ENCODE peak calls at places on chromosomes 6 and 20, in five cellular contexts. H is lung, S is OCI-LY7, A is mesendoderm, B is PC-3. G is an unnamed sample. For H3K36me3, the result is how much of the 10 kb centered on the place peaks cover.

GRCh38 chr6:143592335-143592734 is 80.8 kb upstream of the FUCA2 start:
- DNase-seq in A (peak), B (peak), H (no peak), S (no peak), G (no peak)

GRCh38 chr20:44028868-44029847 is 114.5 kb downstream of the TOX2 start:
- DNase-seq in H (no peak), B (no peak), A (peak), S (no peak), G (peak)

GRCh38 chr6:90870561-90870960 is 283.7 kb upstream of the MAP3K7 start:
- DNase-seq in H (no peak), A (no peak), B (peak), S (no peak), G (no peak)

GRCh38 chr6:98648211-98648914 is 186.0 kb upstream of the POU3F2 start:
- DNase-seq in S (no peak), A (no peak), H (no peak), B (no peak), G (no peak)

GRCh38 chr6:79922018-79922417 is 25.3 kb downstream of the ELOVL4 start:
- DNase-seq in A (no peak), B (no peak), H (no peak), S (no peak), G (no peak)

GRCh38 chr6:156617376-156617775 is 159.8 kb upstream of the ARID1B start:
- DNase-seq in B (no peak), S (no peak), H (peak), A (no peak), G (no peak)

GRCh38 chr20:10433014-10433622 is 904 bp downstream of the MKKS start:
- DNase-seq in B (peak), A (no peak), S (no peak), H (no peak), G (no peak)

GRCh38 chr6:13152804-13153203 is 175.5 kb downstream of the TBC1D7 start:
- DNase-seq in B (no peak), S (no peak), A (no peak), H (no peak), G (no peak)

GRCh38 chr6:163192591-163192990 is 221.9 kb upstream of the QKI start:
- DNase-seq in A (no peak), H (no peak), B (no peak), S (no peak), G (no peak)

GRCh38 chr20:62576815-62577214 is 65.5 kb upstream of the SLCO4A1 start:
- DNase-seq in B (peak), H (no peak), A (peak), S (no peak), G (peak)

GRCh38 chr20:33211817-33212424 is 5.2 kb upstream of the BPIFA3 start:
- DNase-seq in H (peak), B (peak), A (peak), S (peak), G (peak)

DNA sequence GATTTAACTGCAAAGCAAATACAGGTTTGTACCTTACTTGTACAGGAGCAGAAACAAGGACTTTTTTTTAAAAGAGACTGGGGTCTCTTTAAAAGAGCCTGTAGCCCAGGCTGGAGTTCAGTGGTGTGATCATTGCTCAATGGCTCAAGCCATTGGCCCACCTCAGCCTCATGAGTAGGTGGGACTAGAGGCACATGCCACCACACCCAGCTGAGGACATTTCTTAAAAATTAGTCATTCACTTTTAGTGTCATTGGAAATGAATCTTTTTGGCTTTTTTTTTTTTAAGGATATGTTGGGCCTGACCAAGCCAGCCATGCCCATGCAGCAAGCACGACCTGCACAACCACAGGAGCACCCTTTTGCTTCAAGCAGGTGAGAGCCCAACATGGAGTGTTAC is 16.9 kb downstream of the SEC23B start:
- DNase-seq in A (no peak), H (no peak), S (no peak), B (peak), G (no peak)
- H3K36me3 ChIP-seq in A (under half), H (under half), S (half or more), B (under half), G (half or more)

GRCh38 chr6:126672654-126673053 is 332.7 kb downstream of the CENPW start:
- DNase-seq in B (no peak), A (no peak), S (no peak), H (no peak), G (no peak)
- H3K4me3 ChIP-seq in B (no peak), A (no peak), S (no peak), H (no peak), G (no peak)

GRCh38 chr6:24831771-24832718 is 33.3 kb upstream of the ARMH2 start:
- DNase-seq in H (no peak), B (no peak), S (no peak), A (no peak), G (no peak)

GRCh38 chr6:24836116-24836515 is 37.4 kb upstream of the ARMH2 start:
- DNase-seq in S (no peak), A (no peak), B (no peak), H (no peak), G (no peak)

GRCh38 chr6:24832794-24833193 is 34.1 kb upstream of the ARMH2 start:
- DNase-seq in B (no peak), S (no peak), H (no peak), A (no peak), G (no peak)

GRCh38 chr6:24829657-24830056 is 30.9 kb upstream of the ARMH2 start:
- DNase-seq in A (no peak), S (no peak), B (peak), H (no peak), G (no peak)

DNA sequence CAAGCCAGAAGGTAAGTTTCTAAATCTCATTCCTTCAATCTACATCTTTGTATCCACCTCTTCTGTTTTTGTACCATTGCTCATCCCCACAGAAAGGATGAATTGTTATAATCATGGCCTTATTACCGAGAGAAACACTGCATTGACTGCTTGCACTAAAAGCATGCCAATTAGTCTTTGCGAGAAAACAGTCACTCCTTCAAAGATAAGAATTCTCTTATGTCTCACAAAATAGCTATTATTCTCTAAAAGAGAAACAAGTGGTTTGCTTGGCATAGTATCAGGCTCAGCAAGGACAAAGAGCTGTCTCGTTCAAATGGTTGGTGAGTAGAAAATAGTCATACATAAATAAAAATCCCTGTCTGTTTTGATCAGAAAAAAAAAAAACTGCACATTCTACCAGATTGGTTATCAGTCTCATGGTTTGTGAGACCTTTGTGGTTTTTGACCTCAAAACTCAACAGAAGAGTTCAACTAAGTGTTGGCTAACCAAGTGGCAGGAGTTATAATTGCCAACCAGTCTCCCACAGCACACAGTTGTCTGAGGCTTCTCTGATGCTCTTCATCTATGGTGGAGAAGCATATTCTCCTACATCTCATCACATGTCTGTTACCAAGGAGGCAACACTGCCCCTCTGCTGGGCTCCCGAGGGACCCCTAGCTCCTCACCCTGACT is 35.1 kb upstream of the ARMH2 start:
- DNase-seq in B (no peak), S (no peak), H (no peak), A (no peak), G (no peak)
- H3K36me3 ChIP-seq in B (under half), S (under half), H (under half), A (under half), G (under half)

GRCh38 chr6:18388252-18388651 is 1.1 kb downstream of the RNF144B start:
- DNase-seq in H (no peak), B (peak), A (no peak), S (peak), G (no peak)

GRCh38 chr6:18390476-18390875 is 3.3 kb downstream of the RNF144B start:
- DNase-seq in B (no peak), H (no peak), A (no peak), S (peak), G (no peak)

GRCh38 chr6:18389479-18389878 is 2.3 kb downstream of the RNF144B start:
- DNase-seq in H (no peak), B (peak), S (no peak), A (no peak), G (no peak)

GRCh38 chr6:18387061-18387721 is at the start of gene RNF144B:
- DNase-seq in H (peak), B (peak), A (peak), S (peak), G (peak)

DNA sequence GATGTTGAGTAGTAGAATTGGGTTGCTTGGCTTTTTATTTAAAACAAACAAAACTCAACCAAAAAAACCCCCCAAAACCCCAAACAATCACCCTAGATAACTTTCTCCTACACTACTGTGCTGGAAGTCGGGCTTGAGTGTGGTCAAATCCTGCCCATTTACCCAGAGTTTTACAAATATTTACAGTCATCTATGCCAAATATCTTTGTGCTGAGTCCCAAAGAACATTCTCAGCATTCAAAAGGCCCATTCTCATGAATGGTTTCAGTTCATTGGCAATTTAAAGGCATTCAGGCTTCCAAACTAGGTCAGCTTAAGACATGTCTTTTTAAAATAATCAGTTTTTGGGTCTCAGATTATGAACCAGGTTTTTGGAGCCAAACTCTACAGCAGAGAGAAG is 1.8 kb downstream of the RNF144B start:
- DNase-seq in B (peak), H (no peak), A (peak), S (peak), G (no peak)
- H3K4me3 ChIP-seq in B (peak), H (peak), A (no peak), S (peak), G (no peak)

DNA sequence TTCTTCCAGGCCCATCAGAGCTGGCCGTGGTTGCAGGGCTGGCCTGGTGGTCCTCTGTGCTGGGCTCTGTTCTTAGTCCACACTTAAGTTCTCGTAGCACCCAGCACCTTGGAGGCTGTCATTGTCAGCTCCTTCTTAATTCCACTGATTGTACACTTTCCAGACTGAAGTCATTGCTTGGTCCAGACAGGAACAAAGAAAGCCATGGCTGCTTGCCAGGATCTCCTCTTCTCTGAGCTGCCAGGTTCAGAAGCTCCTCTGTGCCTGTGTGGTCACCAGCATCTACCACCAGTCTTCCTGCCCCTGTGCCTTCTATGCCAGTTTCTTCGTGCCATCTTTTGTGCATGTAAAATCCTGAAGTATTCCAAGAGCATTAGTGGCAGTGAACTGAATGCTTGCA is 39.5 kb upstream of the PCMTD2 start:
- DNase-seq in A (no peak), H (no peak), B (no peak), S (no peak), G (no peak)
- H3K36me3 ChIP-seq in A (under half), H (under half), B (under half), S (under half), G (under half)

GRCh38 chr6:166957087-166957804 is 896 bp upstream of the RNASET2 start:
- DNase-seq in S (peak), B (no peak), H (peak), A (peak), G (peak)

GRCh38 chr6:166959906-166960608 is 3.7 kb upstream of the RNASET2 start:
- DNase-seq in S (no peak), H (no peak), A (no peak), B (no peak), G (no peak)

GRCh38 chr6:166960609-166960978 is 4.2 kb upstream of the RNASET2 start:
- DNase-seq in H (no peak), A (no peak), S (no peak), B (no peak), G (no peak)

GRCh38 chr6:166957805-166958076 is 1.4 kb upstream of the RNASET2 start:
- DNase-seq in H (no peak), B (no peak), S (peak), A (no peak), G (no peak)

GRCh38 chr6:166958926-166959861 is 2.8 kb upstream of the RNASET2 start:
- DNase-seq in H (no peak), S (peak), A (peak), B (no peak), G (peak)
- H3K4me3 ChIP-seq in H (no peak), S (peak), A (no peak), B (no peak), G (peak)

G was measured in DND-41.